ENCODE peak calls at places on chromosome 4, in five cellular contexts. J is activated naive CD8-positive, alpha-beta T cell treated with anti-CD3 and anti-CD28 coated beads, Interleukin-2, amount 50 U/mL, for 24 hours; N is Calu3; O is fibroblast of mammary gland; G is stimulated activated naive CD8-positive, alpha-beta T cell treated with anti-CD3 and anti-CD28 coated beads, Interleukin-15, Interleukin-2, amounts not matched to agents 100 U/mL and 50 U/mL, for 24 hours. M is an unnamed sample.

GRCh38 chr4:105587851-105588250 is 35.4 kb downstream of the ARHGEF38 start:
- DNase-seq in J (no peak), N (no peak), O (no peak), G (no peak), M (no peak)

GRCh38 chr4:108336076-108336475 is 167.3 kb upstream of the LEF1 start:
- DNase-seq in J (no peak), N (no peak), O (peak), G (no peak), M (no peak)

GRCh38 chr4:185395255-185395955 is at the start of gene LRP2BP:
- DNase-seq in J (no peak), N (no peak), O (peak), G (no peak), M (no peak)

GRCh38 chr4:165355900-165356300 is 22.9 kb upstream of the CPE start:
- DNase-seq in J (peak), N (peak), O (peak), G (peak), M (peak)

GRCh38 chr4:24971192-24971591 is 58.4 kb upstream of the CCDC149 start:
- DNase-seq in J (no peak), N (peak), O (no peak), G (no peak), M (no peak)

GRCh38 chr4:158314756-158315487 is 104.6 kb downstream of the TMEM144 start:
- DNase-seq in J (no peak), N (no peak), O (peak), G (no peak), M (no peak)

GRCh38 chr4:135124196-135124595 is 922.6 kb upstream of the PABPC4L start:
- DNase-seq in J (no peak), N (no peak), O (no peak), G (no peak), M (no peak)

GRCh38 chr4:22754091-22754490 is 61.4 kb downstream of the GBA3 start:
- DNase-seq in J (no peak), N (no peak), O (no peak), G (no peak), M (no peak)

GRCh38 chr4:18568600-18568999 is 547.0 kb upstream of the LCORL start:
- DNase-seq in J (no peak), N (no peak), O (peak), G (no peak), M (no peak)

GRCh38 chr4:137659431-137659830 is 127.1 kb upstream of the PCDH18 start:
- DNase-seq in J (no peak), N (no peak), O (peak), G (no peak), M (no peak)

GRCh38 chr4:2789351-2789750 is 3.5 kb upstream of the SH3BP2 start:
- DNase-seq in J (no peak), N (no peak), O (no peak), G (no peak), M (no peak)

GRCh38 chr4:146273204-146273901 is 59.0 kb downstream of the REELD1 start:
- DNase-seq in J (no peak), N (no peak), O (no peak), G (peak), M (no peak)

GRCh38 chr4:77012726-77013125 is 63.1 kb downstream of the CCNI start:
- DNase-seq in J (no peak), N (no peak), O (no peak), G (no peak), M (no peak)

GRCh38 chr4:182083681-182084410 is 159.4 kb upstream of the TENM3 start:
- DNase-seq in J (no peak), N (no peak), O (no peak), G (no peak), M (no peak)

GRCh38 chr4:137740192-137740591 is 207.9 kb upstream of the PCDH18 start:
- DNase-seq in J (no peak), N (no peak), O (no peak), G (no peak), M (no peak)

GRCh38 chr4:15234101-15234500 is 193.7 kb upstream of the C1QTNF7 start:
- DNase-seq in J (no peak), N (no peak), O (peak), G (no peak), M (no peak)

GRCh38 chr4:1523033-1523432 is 116.8 kb upstream of the NKX1-1 start:
- DNase-seq in J (no peak), N (no peak), O (no peak), G (no peak), M (no peak)

GRCh38 chr4:102779204-102779603 is 18.4 kb upstream of the MANBA start:
- DNase-seq in J (no peak), N (no peak), O (no peak), G (no peak), M (no peak)

GRCh38 chr4:20395160-20395773 is 143.6 kb downstream of the SLIT2 start:
- DNase-seq in J (peak), N (peak), O (peak), G (peak), M (no peak)

GRCh38 chr4:102825261-102826071 is 1.9 kb downstream of the UBE2D3 start:
- DNase-seq in J (peak), N (no peak), O (peak), G (peak), M (peak)

GRCh38 chr4:52555356-52555716 is 103.8 kb downstream of the USP46 start:
- DNase-seq in J (no peak), N (no peak), O (no peak), G (no peak), M (no peak)

GRCh38 chr4:147975902-147976301 is 244.0 kb downstream of the ARHGAP10 start:
- DNase-seq in J (no peak), N (no peak), O (no peak), G (no peak), M (no peak)

GRCh38 chr4:38069271-38069760 is 109.1 kb downstream of the PTTG2 start:
- DNase-seq in J (peak), N (peak), O (peak), G (peak), M (no peak)

GRCh38 chr4:89788243-89789072 is 48.5 kb downstream of the SNCA start:
- DNase-seq in J (no peak), N (no peak), O (peak), G (no peak), M (no peak)

GRCh38 chr4:187075514-187075913 is 351.9 kb upstream of the FAT1 start:
- DNase-seq in J (no peak), N (no peak), O (no peak), G (no peak), M (no peak)

GRCh38 chr4:137375111-137375850 is 157.0 kb downstream of the PCDH18 start:
- DNase-seq in J (no peak), N (no peak), O (peak), G (no peak), M (no peak)

GRCh38 chr4:171203425-171203824 is 609.8 kb upstream of the GALNTL6 start:
- DNase-seq in J (no peak), N (no peak), O (peak), G (no peak), M (no peak)

GRCh38 chr4:161564230-161564834 is 599.5 kb downstream of the FSTL5 start:
- DNase-seq in J (no peak), N (no peak), O (peak), G (no peak), M (peak)

GRCh38 chr4:17912011-17912410 is 101.2 kb downstream of the NCAPG start:
- DNase-seq in J (no peak), N (no peak), O (no peak), G (no peak), M (no peak)

GRCh38 chr4:37567781-37568180 is 118.4 kb downstream of the RELL1 start:
- DNase-seq in J (no peak), N (no peak), O (peak), G (no peak), M (no peak)

GRCh38 chr4:52996261-52997131 is 134.4 kb downstream of the RASL11B start:
- DNase-seq in J (no peak), N (no peak), O (peak), G (no peak), M (no peak)

GRCh38 chr4:74618659-74619058 is 173.7 kb downstream of the AREG start:
- DNase-seq in J (no peak), N (peak), O (peak), G (no peak), M (no peak)

GRCh38 chr4:8780086-8780485 is 91.6 kb downstream of the HMX1 start:
- DNase-seq in J (no peak), N (no peak), O (no peak), G (no peak), M (no peak)

GRCh38 chr4:81116571-81116970 is 86.1 kb downstream of the BMP3 start:
- DNase-seq in J (no peak), N (no peak), O (no peak), G (no peak), M (no peak)

GRCh38 chr4:21765810-21766407 is 182.7 kb downstream of the KCNIP4 start:
- DNase-seq in J (peak), N (peak), O (peak), G (peak), M (peak)

GRCh38 chr4:147509386-147509785 is 28.5 kb downstream of the EDNRA start:
- DNase-seq in J (no peak), N (no peak), O (no peak), G (no peak), M (no peak)